ENCODE peak calls at places on chromosomes 16 and 17, in six cellular contexts. One of them, this sample, is unnamed.

GRCh38 chr16:71421911-71422310 is 19.9 kb downstream of the TLE7 start:
- DNase-seq in HepG2: peak
- DNase-seq in H1: peak
- DNase-seq in GM12878: no peak
- DNase-seq in GM12891: no peak
- DNase-seq in K562: peak
- DNase-seq in this sample: no peak

GRCh38 chr17:28937044-28937729 is 14.1 kb downstream of the PHF12 start:
- DNase-seq in HepG2: peak
- DNase-seq in H1: no peak
- DNase-seq in GM12878: no peak
- DNase-seq in GM12891: no peak
- DNase-seq in K562: no peak
- DNase-seq in this sample: no peak

GRCh38 chr16:17154981-17155380 is 315.8 kb downstream of the XYLT1 start:
- DNase-seq in HepG2: no peak
- DNase-seq in H1: no peak
- DNase-seq in GM12878: no peak
- DNase-seq in GM12891: no peak
- DNase-seq in K562: no peak
- DNase-seq in this sample: no peak

GRCh38 chr17:74332763-74333220 is 6.8 kb downstream of the KIF19 start:
- DNase-seq in HepG2: no peak
- DNase-seq in H1: no peak
- DNase-seq in GM12878: no peak
- DNase-seq in GM12891: no peak
- DNase-seq in K562: peak
- DNase-seq in this sample: no peak

GRCh38 chr16:65068151-65068740 is 53.6 kb downstream of the CDH11 start:
- DNase-seq in HepG2: no peak
- DNase-seq in H1: no peak
- DNase-seq in GM12878: no peak
- DNase-seq in GM12891: no peak
- DNase-seq in K562: no peak
- DNase-seq in this sample: no peak

GRCh38 chr16:4529085-4530060 is 9.2 kb downstream of the CDIP1 start:
- DNase-seq in HepG2: no peak
- DNase-seq in H1: peak
- DNase-seq in GM12878: peak
- DNase-seq in GM12891: no peak
- DNase-seq in K562: no peak
- DNase-seq in this sample: no peak

GRCh38 chr17:61495161-61495857 is 43.1 kb downstream of the TBX4 start:
- DNase-seq in HepG2: no peak
- DNase-seq in H1: no peak
- DNase-seq in GM12878: no peak
- DNase-seq in GM12891: no peak
- DNase-seq in K562: peak
- DNase-seq in this sample: no peak

GRCh38 chr16:50747206-50747956 is 5.5 kb downstream of the CYLD start:
- DNase-seq in HepG2: peak
- DNase-seq in H1: no peak
- DNase-seq in GM12878: peak
- DNase-seq in GM12891: no peak
- DNase-seq in K562: no peak
- DNase-seq in this sample: no peak

GRCh38 chr16:71351558-71351901 is 7.0 kb upstream of the CALB2 start:
- DNase-seq in HepG2: no peak
- DNase-seq in H1: no peak
- DNase-seq in GM12878: no peak
- DNase-seq in GM12891: no peak
- DNase-seq in K562: no peak
- DNase-seq in this sample: no peak

GRCh38 chr17:77409282-77410161 is 268.8 kb downstream of the SEC14L1 start:
- DNase-seq in HepG2: no peak
- DNase-seq in H1: peak
- DNase-seq in GM12878: no peak
- DNase-seq in GM12891: no peak
- DNase-seq in K562: no peak
- DNase-seq in this sample: no peak

GRCh38 chr17:29615492-29616299 is 7.0 kb downstream of the CORO6 start:
- DNase-seq in HepG2: peak
- DNase-seq in H1: peak
- DNase-seq in GM12878: no peak
- DNase-seq in GM12891: peak
- DNase-seq in K562: peak
- DNase-seq in this sample: peak

GRCh38 chr17:63911657-63912100 is 621 bp upstream of the CSHL1 start:
- DNase-seq in HepG2: no peak
- DNase-seq in H1: peak
- DNase-seq in GM12878: no peak
- DNase-seq in GM12891: no peak
- DNase-seq in K562: peak
- DNase-seq in this sample: peak

GRCh38 chr17:416293-417206 is 63.9 kb upstream of the RPH3AL start:
- DNase-seq in HepG2: no peak
- DNase-seq in H1: no peak
- DNase-seq in GM12878: peak
- DNase-seq in GM12891: no peak
- DNase-seq in K562: no peak
- DNase-seq in this sample: no peak

GRCh38 chr17:50903604-50904521 is 37.7 kb upstream of the TOB1 start:
- DNase-seq in HepG2: no peak
- DNase-seq in H1: no peak
- DNase-seq in GM12878: no peak
- DNase-seq in GM12891: no peak
- DNase-seq in K562: no peak
- DNase-seq in this sample: no peak

GRCh38 chr16:70460737-70461261 is 6.4 kb downstream of the FCSK start:
- DNase-seq in HepG2: no peak
- DNase-seq in H1: no peak
- DNase-seq in GM12878: no peak
- DNase-seq in GM12891: no peak
- DNase-seq in K562: no peak
- DNase-seq in this sample: no peak

GRCh38 chr16:57091990-57092785 is at the start of gene CPNE2:
- DNase-seq in HepG2: no peak
- DNase-seq in H1: peak
- DNase-seq in GM12878: no peak
- DNase-seq in GM12891: peak
- DNase-seq in K562: peak
- DNase-seq in this sample: peak

GRCh38 chr17:27906238-27906603 is 13.1 kb upstream of the LYRM9 start:
- DNase-seq in HepG2: no peak
- DNase-seq in H1: no peak
- DNase-seq in GM12878: no peak
- DNase-seq in GM12891: no peak
- DNase-seq in K562: peak
- DNase-seq in this sample: no peak

GRCh38 chr17:41003926-41004325 is 4.2 kb upstream of the KRTAP3-2 start:
- DNase-seq in HepG2: no peak
- DNase-seq in H1: no peak
- DNase-seq in GM12878: no peak
- DNase-seq in GM12891: no peak
- DNase-seq in K562: no peak
- DNase-seq in this sample: no peak

GRCh38 chr17:61875285-61875684 is 12.0 kb upstream of the BRIP1 start:
- DNase-seq in HepG2: no peak
- DNase-seq in H1: no peak
- DNase-seq in GM12878: no peak
- DNase-seq in GM12891: no peak
- DNase-seq in K562: no peak
- DNase-seq in this sample: no peak

GRCh38 chr16:2712063-2712441 is 8.0 kb downstream of the PRSS27 start:
- DNase-seq in HepG2: no peak
- DNase-seq in H1: no peak
- DNase-seq in GM12878: no peak
- DNase-seq in GM12891: no peak
- DNase-seq in K562: no peak
- DNase-seq in this sample: no peak

GRCh38 chr17:73293480-73293911 is 18.3 kb downstream of the CDC42EP4 start:
- DNase-seq in HepG2: no peak
- DNase-seq in H1: no peak
- DNase-seq in GM12878: no peak
- DNase-seq in GM12891: no peak
- DNase-seq in K562: no peak
- DNase-seq in this sample: no peak

GRCh38 chr16:3021449-3022207 is 1.5 kb downstream of the TNFRSF12A start:
- DNase-seq in HepG2: peak
- DNase-seq in H1: peak
- DNase-seq in GM12878: no peak
- DNase-seq in GM12891: peak
- DNase-seq in K562: peak
- DNase-seq in this sample: no peak

GRCh38 chr17:10117085-10117484 is 81.3 kb downstream of the GAS7 start:
- DNase-seq in HepG2: no peak
- DNase-seq in H1: no peak
- DNase-seq in GM12878: no peak
- DNase-seq in GM12891: no peak
- DNase-seq in K562: no peak
- DNase-seq in this sample: no peak

GRCh38 chr17:10120113-10120485 is 78.3 kb downstream of the GAS7 start:
- DNase-seq in HepG2: no peak
- DNase-seq in H1: no peak
- DNase-seq in GM12878: no peak
- DNase-seq in GM12891: no peak
- DNase-seq in K562: no peak
- DNase-seq in this sample: no peak

GRCh38 chr17:10119203-10120112 is 78.9 kb downstream of the GAS7 start:
- DNase-seq in HepG2: no peak
- DNase-seq in H1: no peak
- DNase-seq in GM12878: peak
- DNase-seq in GM12891: no peak
- DNase-seq in K562: no peak
- DNase-seq in this sample: no peak

GRCh38 chr17:10117581-10118001 is 80.8 kb downstream of the GAS7 start:
- DNase-seq in HepG2: peak
- DNase-seq in H1: no peak
- DNase-seq in GM12878: peak
- DNase-seq in GM12891: no peak
- DNase-seq in K562: no peak
- DNase-seq in this sample: no peak

GRCh38 chr17:10118788-10119130 is 79.6 kb downstream of the GAS7 start:
- DNase-seq in HepG2: no peak
- DNase-seq in H1: no peak
- DNase-seq in GM12878: no peak
- DNase-seq in GM12891: no peak
- DNase-seq in K562: no peak
- DNase-seq in this sample: no peak
- TF ChIP-seq TAF1 in HepG2: no peak
- TF ChIP-seq TAF1 in H1: no peak
- TF ChIP-seq TAF1 in GM12878: no peak
- TF ChIP-seq TAF1 in GM12891: no peak
- TF ChIP-seq TAF1 in K562: no peak
- TF ChIP-seq TAF1 in this sample: no peak

GRCh38 chr17:47950448-47950847 is 7.2 kb downstream of the PRR15L start:
- DNase-seq in HepG2: peak
- DNase-seq in H1: no peak
- DNase-seq in GM12878: no peak
- DNase-seq in GM12891: no peak
- DNase-seq in K562: no peak
- DNase-seq in this sample: no peak

GRCh38 chr17:47949951-47950350 is 7.7 kb downstream of the PRR15L start:
- DNase-seq in HepG2: no peak
- DNase-seq in H1: no peak
- DNase-seq in GM12878: no peak
- DNase-seq in GM12891: no peak
- DNase-seq in K562: no peak
- DNase-seq in this sample: no peak

GRCh38 chr17:47949197-47949759 is 7.9 kb downstream of the PNPO start:
- DNase-seq in HepG2: peak
- DNase-seq in H1: peak
- DNase-seq in GM12878: peak
- DNase-seq in GM12891: peak
- DNase-seq in K562: peak
- DNase-seq in this sample: peak

GRCh38 chr17:47953945-47954344 is 3.7 kb downstream of the PRR15L start:
- DNase-seq in HepG2: no peak
- DNase-seq in H1: no peak
- DNase-seq in GM12878: no peak
- DNase-seq in GM12891: no peak
- DNase-seq in K562: no peak
- DNase-seq in this sample: no peak

GRCh38 chr17:47952181-47953021 is 5.3 kb downstream of the PRR15L start:
- DNase-seq in HepG2: peak
- DNase-seq in H1: no peak
- DNase-seq in GM12878: no peak
- DNase-seq in GM12891: no peak
- DNase-seq in K562: no peak
- DNase-seq in this sample: no peak
- TF ChIP-seq POLR2A in HepG2: no peak
- TF ChIP-seq POLR2A in H1: no peak
- TF ChIP-seq POLR2A in GM12878: no peak
- TF ChIP-seq POLR2A in GM12891: no peak
- TF ChIP-seq POLR2A in K562: no peak
- TF ChIP-seq POLR2A in this sample: no peak

DNA sequence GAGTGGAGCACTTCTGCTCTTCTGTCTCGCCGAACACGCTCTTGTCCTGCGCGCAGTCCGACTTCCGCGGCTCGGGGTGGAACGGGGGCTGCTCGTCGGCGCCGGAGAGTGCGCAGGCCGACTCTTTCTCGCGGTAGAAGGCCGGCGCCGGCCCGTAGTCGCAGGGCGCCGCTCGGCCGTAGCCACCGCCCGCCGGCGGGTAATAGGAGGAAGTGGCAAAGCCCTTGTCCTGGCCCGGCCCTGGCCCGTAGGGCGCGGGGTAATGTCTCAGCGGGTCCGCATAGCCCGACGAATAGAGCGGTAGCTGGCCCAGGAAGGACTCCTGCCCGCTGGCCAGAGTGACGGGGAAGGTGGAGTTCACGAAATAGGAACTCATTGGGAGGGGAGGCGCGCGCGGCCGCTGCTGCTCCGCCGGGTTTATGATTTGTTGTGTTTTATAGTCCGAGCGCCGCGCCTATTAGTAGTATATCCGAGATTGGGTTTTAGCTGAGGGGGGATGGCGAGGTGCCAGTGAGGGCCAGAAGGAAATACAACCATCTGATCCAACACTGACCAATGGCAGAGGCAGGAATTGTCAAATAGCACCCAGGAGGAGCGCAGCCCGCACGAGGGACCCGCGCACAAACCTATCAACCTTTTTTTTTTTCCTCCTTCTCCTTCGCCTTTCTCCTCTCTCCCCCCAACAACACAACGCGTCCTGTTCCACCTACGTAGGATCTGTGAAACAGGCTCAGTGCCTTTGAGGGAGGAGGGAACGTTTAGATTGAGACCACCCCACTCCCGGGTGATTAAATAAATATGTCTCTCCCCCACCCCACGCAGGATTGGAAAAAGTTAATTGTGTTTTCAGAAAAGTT is 4.4 kb upstream of the HOXB5 start:
- DNase-seq in HepG2: no peak
- DNase-seq in H1: no peak
- DNase-seq in GM12878: no peak
- DNase-seq in GM12891: peak
- DNase-seq in K562: no peak
- DNase-seq in this sample: peak
- TF ChIP-seq POLR2AphosphoS5 in HepG2: no peak
- TF ChIP-seq POLR2AphosphoS5 in H1: no peak
- TF ChIP-seq POLR2AphosphoS5 in GM12878: no peak
- TF ChIP-seq POLR2AphosphoS5 in GM12891: no peak
- TF ChIP-seq POLR2AphosphoS5 in K562: no peak
- TF ChIP-seq POLR2AphosphoS5 in this sample: no peak

GRCh38 chr17:33987162-33987561 is 267.9 kb upstream of the CCL2 start:
- DNase-seq in HepG2: no peak
- DNase-seq in H1: no peak
- DNase-seq in GM12878: no peak
- DNase-seq in GM12891: no peak
- DNase-seq in K562: no peak
- DNase-seq in this sample: no peak
- TF ChIP-seq TAF1 in HepG2: no peak
- TF ChIP-seq TAF1 in H1: no peak
- TF ChIP-seq TAF1 in GM12878: no peak
- TF ChIP-seq TAF1 in GM12891: no peak
- TF ChIP-seq TAF1 in K562: no peak
- TF ChIP-seq TAF1 in this sample: no peak

This sample was measured in GM12892.